ENCODE peak calls at places on chromosomes 3 and 15, in four cellular contexts. Q is EH; M is kidney tubule cell; R is effector memory CD8-positive, alpha-beta T cell. Z is an unnamed sample.

GRCh38 chr15:76398301-76398700 is 61.7 kb downstream of the ISL2 start:
- DNase-seq in Q (no peak), M (no peak), R (no peak), Z (peak; percentile 62)

GRCh38 chr3:179149951-179150350 is 1.8 kb downstream of the PIK3CA start:
- DNase-seq in Q (no peak), M (no peak), R (no peak), Z (no peak)

GRCh38 chr3:125594581-125595011 is 701 bp downstream of the OSBPL11 start:
- DNase-seq in Q (no peak), M (no peak), R (peak; percentile 13), Z (no peak)

GRCh38 chr3:172951511-172951910 is 189.5 kb downstream of the SPATA16 start:
- DNase-seq in Q (no peak), M (no peak), R (no peak), Z (no peak)

GRCh38 chr3:169771651-169772529 is 1.3 kb upstream of the MYNN start:
- DNase-seq in Q (peak; percentile 80), M (peak; percentile 83), R (peak; percentile 75), Z (peak; percentile 78)

GRCh38 chr15:50905055-50905454 is 3.4 kb upstream of the AP4E1 start:
- DNase-seq in Q (no peak), M (no peak), R (no peak), Z (no peak)

GRCh38 chr15:66215811-66216210 is 37.7 kb downstream of the MEGF11 start:
- DNase-seq in Q (no peak), M (no peak), R (no peak), Z (no peak)

GRCh38 chr3:71652786-71653419 is 69.4 kb upstream of the FOXP1 start:
- DNase-seq in Q (peak; percentile 71), M (peak; percentile 59), R (no peak), Z (peak; percentile 43)

Z was measured in NCI-H748 treated with DMSO at 0.1 percent for 48 hours.